ENCODE peak calls at places on chromosome 9, in four cellular contexts. Z, B, X and V are unnamed samples.

GRCh38 chr9:128921881-128922763 is 1.3 kb downstream of the PHYHD1 start:
- DNase-seq in B (no peak), Z (peak), X (no peak), V (peak)

GRCh38 chr9:106127771-106128170 is 433.4 kb downstream of the TMEM38B start:
- DNase-seq in B (no peak), X (no peak), Z (no peak), V (no peak)

GRCh38 chr9:122201641-122202040 is 27.1 kb downstream of the LHX6 start:
- DNase-seq in X (no peak), Z (peak), B (no peak), V (no peak)

GRCh38 chr9:77897292-77897691 is 134.3 kb downstream of the GNAQ start:
- DNase-seq in X (peak), B (no peak), Z (no peak), V (no peak)

GRCh38 chr9:79129865-79130480 is 441.8 kb upstream of the TLE4 start:
- DNase-seq in Z (peak), B (peak), X (peak), V (peak)

GRCh38 chr9:95626885-95627558 is 110.3 kb upstream of the PTCH1 start:
- DNase-seq in Z (no peak), B (peak), X (no peak), V (peak)

GRCh38 chr9:121326130-121326838 is 43.8 kb downstream of the STOM start:
- DNase-seq in X (no peak), Z (peak), B (peak), V (peak)

GRCh38 chr9:87844471-87844870 is 38.2 kb upstream of the SPATA31E1 start:
- DNase-seq in X (no peak), Z (no peak), B (no peak), V (no peak)

GRCh38 chr9:136090060-136090735 is 4.9 kb downstream of the NACC2 start:
- DNase-seq in Z (no peak), B (no peak), X (no peak), V (no peak)

GRCh38 chr9:34954225-34954624 is 3.9 kb upstream of the PHF24 start:
- DNase-seq in B (no peak), Z (no peak), X (no peak), V (no peak)

GRCh38 chr9:94804917-94805544 is 78.5 kb downstream of the AOPEP start:
- DNase-seq in X (no peak), Z (no peak), B (no peak), V (no peak)

GRCh38 chr9:132167192-132167591 is 5.3 kb downstream of the NTNG2 start:
- DNase-seq in X (no peak), B (no peak), Z (no peak), V (no peak)

GRCh38 chr9:138060365-138060764 is 182.8 kb downstream of the CACNA1B start:
- DNase-seq in X (no peak), Z (no peak), B (no peak), V (no peak)

GRCh38 chr9:27473135-27473534 is 51.0 kb upstream of the IFNK start:
- DNase-seq in X (no peak), B (no peak), Z (peak), V (no peak)

GRCh38 chr9:124179196-124180071 is 78.3 kb upstream of the NEK6 start:
- DNase-seq in Z (no peak), B (no peak), X (no peak), V (no peak)

GRCh38 chr9:93945400-93946337 is 9.5 kb downstream of the BARX1 start:
- DNase-seq in X (no peak), B (peak), Z (no peak), V (no peak)

GRCh38 chr9:36298566-36298965 is 40.3 kb upstream of the GNE start:
- DNase-seq in Z (peak), X (no peak), B (no peak), V (no peak)

GRCh38 chr9:12849486-12850010 is 74.7 kb downstream of the LURAP1L start:
- DNase-seq in B (no peak), X (no peak), Z (no peak), V (no peak)

GRCh38 chr9:78046120-78046519 is 14.5 kb upstream of the GNAQ start:
- DNase-seq in X (no peak), B (no peak), Z (no peak), V (no peak)

GRCh38 chr9:87516222-87516930 is 18.7 kb downstream of the DAPK1 start:
- DNase-seq in B (no peak), Z (peak), X (no peak), V (peak)

GRCh38 chr9:99762470-99762869 is 59.2 kb upstream of the NR4A3 start:
- DNase-seq in Z (no peak), X (no peak), B (no peak), V (no peak)

GRCh38 chr9:107784235-107784958 is 294.8 kb upstream of the KLF4 start:
- DNase-seq in X (no peak), B (no peak), Z (peak), V (peak)

GRCh38 chr9:137982132-137982666 is 104.6 kb downstream of the CACNA1B start:
- DNase-seq in X (peak), Z (no peak), B (no peak), V (no peak)

GRCh38 chr9:82601272-82601835 is 461.6 kb downstream of the RASEF start:
- DNase-seq in B (no peak), Z (peak), X (no peak), V (no peak)

GRCh38 chr9:93205896-93206575 is 22.1 kb downstream of the WNK2 start:
- DNase-seq in Z (no peak), X (no peak), B (no peak), V (no peak)

GRCh38 chr9:133403766-133404439 is 13.9 kb downstream of the REXO4 start:
- DNase-seq in B (peak), X (no peak), Z (peak), V (no peak)